ENCODE peak calls at places on chromosome X, in nine cellular contexts. V is HEK293T; X is COLO829; Z is GM04504; B is BE2C; E is activated naive CD8-positive, alpha-beta T cell treated with anti-CD3 and anti-CD28 coated beads, Interleukin-2, amount 50 U/mL, for 24 hours; Y is T-cell; K is stimulated activated naive B cell treated with anti-CD40 and anti-IgM and Interleukin-4, amounts not matched to agents 10 μg/mL and 1 μg/mL and 100 μg/mL, for 72 hours; I is choroid plexus epithelial cell. J is an unnamed sample.

GRCh38 chrX:11759461-11760311 is 1.6 kb downstream of the MSL3 start:
- DNase-seq in X (peak; percentile 89), Z (peak; percentile 88), V (peak; percentile 77), E (peak; percentile 59), K (peak; percentile 71), Y (peak; percentile 63), I (peak; percentile 95), B (peak; percentile 79), J (peak; percentile 79)

GRCh38 chrX:95058815-95059214 is 1384.8 kb downstream of the FAM133A start:
- DNase-seq in Z (peak; percentile 55), X (peak; percentile 13), V (no peak), K (no peak), Y (no peak), I (peak; percentile 76), B (no peak), E (no peak), J (peak; percentile 34)

GRCh38 chrX:81489987-81490386 is 288.1 kb downstream of the SH3BGRL start:
- DNase-seq in E (no peak), Y (no peak), X (peak; percentile 1), Z (no peak), I (peak; percentile 5), V (no peak), K (no peak), B (no peak), J (no peak)

GRCh38 chrX:18810416-18810815 is 103.0 kb downstream of the PPEF1 start:
- DNase-seq in Y (no peak), V (no peak), E (no peak), K (no peak), Z (no peak), B (no peak), I (no peak), X (no peak), J (no peak)

GRCh38 chrX:117985241-117985640 is 131.4 kb downstream of the KLHL13 start:
- DNase-seq in X (no peak), K (no peak), V (peak; percentile 15), Z (no peak), B (peak; percentile 50), E (no peak), Y (no peak), I (no peak), J (no peak)

GRCh38 chrX:31353095-31353494 is 281.3 kb upstream of the FTHL17 start:
- DNase-seq in X (peak; percentile 19), B (no peak), K (no peak), Z (peak; percentile 34), I (peak; percentile 67), E (no peak), V (no peak), Y (no peak), J (peak; percentile 48)

GRCh38 chrX:78514852-78515251 is 144.3 kb downstream of the RTL3 start:
- DNase-seq in I (no peak), B (no peak), Y (no peak), V (no peak), X (no peak), E (no peak), Z (no peak), K (no peak), J (no peak)

GRCh38 chrX:120727911-120728310 is 98.1 kb upstream of the C1GALT1C1 start:
- DNase-seq in Y (no peak), X (no peak), E (no peak), K (no peak), Z (no peak), B (no peak), I (no peak), V (no peak), J (no peak)

GRCh38 chrX:115972717-115973116 is 197.8 kb upstream of the AGTR2 start:
- DNase-seq in I (peak; percentile 2), B (no peak), Z (no peak), Y (no peak), X (no peak), E (no peak), K (no peak), V (no peak), J (no peak)

GRCh38 chrX:11117751-11118150 is 6.6 kb downstream of the HCCS start:
- DNase-seq in V (no peak), Y (no peak), Z (no peak), X (no peak), K (no peak), E (no peak), B (no peak), I (no peak), J (no peak)

GRCh38 chrX:106894978-106895452 is 8.1 kb downstream of the RIPPLY1 start:
- DNase-seq in E (no peak), V (no peak), K (no peak), Z (peak; percentile 38), X (peak; percentile 57), B (no peak), Y (no peak), I (peak; percentile 72), J (no peak)

GRCh38 chrX:129058405-129058804 is 464.9 kb downstream of the SMARCA1 start:
- DNase-seq in I (no peak), E (no peak), Y (no peak), K (no peak), B (no peak), X (no peak), Z (no peak), V (no peak), J (no peak)

GRCh38 chrX:49919617-49920016 is 2.8 kb upstream of the CLCN5 start:
- DNase-seq in I (peak; percentile 85), Y (peak; percentile 18), V (peak; percentile 45), E (peak; percentile 21), X (no peak), B (peak; percentile 32), Z (no peak), K (no peak), J (no peak)

GRCh38 chrX:18012974-18013373 is 151.9 kb upstream of the RAI2 start:
- DNase-seq in B (no peak), Z (no peak), E (no peak), K (no peak), I (no peak), V (no peak), X (no peak), Y (no peak), J (no peak)

GRCh38 chrX:37854148-37854547 is 6.8 kb upstream of the DYNLT3 start:
- DNase-seq in X (no peak), I (no peak), Z (no peak), V (no peak), Y (no peak), K (no peak), E (no peak), B (no peak), J (no peak)

GRCh38 chrX:29215251-29215650 is 628.0 kb downstream of the IL1RAPL1 start:
- DNase-seq in K (no peak), E (no peak), Y (no peak), Z (no peak), B (no peak), X (no peak), I (peak; percentile 17), V (no peak), J (no peak)

GRCh38 chrX:94752434-94753169 is 1078.6 kb downstream of the FAM133A start:
- DNase-seq in B (no peak), Z (no peak), Y (no peak), I (no peak), K (no peak), X (no peak), E (no peak), V (no peak), J (no peak)

GRCh38 chrX:45954026-45954425 is 591.2 kb downstream of the ZNF674 start:
- DNase-seq in Y (no peak), K (no peak), V (no peak), B (no peak), E (no peak), X (no peak), Z (no peak), I (no peak), J (no peak)

GRCh38 chrX:153657161-153657560 is 10.2 kb downstream of the DUSP9 start:
- DNase-seq in K (no peak), X (no peak), E (no peak), B (no peak), Z (no peak), V (no peak), Y (no peak), I (no peak), J (no peak)

J was measured in kidney epithelial cell.